ENCODE peak calls at places on chromosomes 16 and 17, in eight cellular contexts. V is stimulated activated CD4-positive, alpha-beta T cell treated with anti-CD3 and anti-CD28 coated beads, Interleukin-2, amount 100 ng/mL, for 24 hours; G is activated naive CD4-positive, alpha-beta T cell treated with anti-CD3 and anti-CD28 coated beads for 36 hours; T is NK-92 treated with Interleukin-12 subunit alpha and Interleukin-12 subunit beta, amount 100 ng/mL, for 24 hours; I is nephron progenitor cell; E is bronchial epithelial cell; M is transverse colon; O is activated CD8-positive, alpha-beta T cell treated with anti-CD3 and anti-CD28 coated beads, Interleukin-2, amount 10 ng/mL, durations not matched to agents 7 days and 5 days. Q is an unnamed sample.

GRCh38 chr17:65283704-65284103 is 146.5 kb downstream of the RGS9 start:
- DNase-seq in V (no peak), G (no peak), T (no peak), I (no peak), E (peak), M (peak), O (no peak), Q (no peak)

GRCh38 chr17:43877031-43877430 is 30.1 kb downstream of the CD300LG start:
- DNase-seq in V (no peak), G (no peak), T (no peak), I (no peak), E (no peak), M (no peak), O (no peak), Q (no peak)

GRCh38 chr17:47850692-47851573 is at the start of gene SP6:
- DNase-seq in V (peak), G (peak), T (no peak), I (peak), E (peak), M (peak), O (peak), Q (peak)

GRCh38 chr17:9725575-9725974 is 65.8 kb downstream of the DHRS7C start:
- DNase-seq in V (no peak), G (no peak), T (no peak), I (no peak), E (no peak), M (no peak), O (no peak), Q (no peak)

GRCh38 chr16:2001035-2001434 is 8.6 kb downstream of the ZNF598 start:
- DNase-seq in V (no peak), G (no peak), T (no peak), I (no peak), E (no peak), M (no peak), O (no peak), Q (no peak)

GRCh38 chr16:19959736-19960135 is 75.1 kb upstream of the GPRC5B start:
- DNase-seq in V (no peak), G (no peak), T (no peak), I (no peak), E (no peak), M (no peak), O (no peak), Q (no peak)

GRCh38 chr17:691423-691822 is 23.2 kb downstream of the VPS53 start:
- DNase-seq in V (no peak), G (no peak), T (no peak), I (no peak), E (peak), M (no peak), O (no peak), Q (no peak)

GRCh38 chr17:65742433-65743312 is 181.2 kb upstream of the AXIN2 start:
- DNase-seq in V (no peak), G (peak), T (no peak), I (no peak), E (peak), M (no peak), O (no peak), Q (no peak)

GRCh38 chr17:47275245-47275984 is 21.8 kb downstream of the ITGB3 start:
- DNase-seq in V (no peak), G (no peak), T (no peak), I (peak), E (peak), M (peak), O (no peak), Q (no peak)

GRCh38 chr17:70172921-70173320 is 3.6 kb downstream of the KCNJ2 start:
- DNase-seq in V (no peak), G (no peak), T (no peak), I (no peak), E (peak), M (no peak), O (no peak), Q (no peak)

GRCh38 chr17:43405861-43406260 is 7.1 kb downstream of the ARL4D start:
- DNase-seq in V (no peak), G (no peak), T (no peak), I (no peak), E (no peak), M (no peak), O (no peak), Q (no peak)

GRCh38 chr17:61395983-61396585 is 3.6 kb upstream of the TBX2 start:
- DNase-seq in V (no peak), G (no peak), T (no peak), I (no peak), E (no peak), M (no peak), O (no peak), Q (no peak)

GRCh38 chr17:47611372-47612350 is 38.1 kb upstream of the KPNB1 start:
- DNase-seq in V (no peak), G (no peak), T (no peak), I (no peak), E (no peak), M (no peak), O (no peak), Q (no peak)

GRCh38 chr17:12918132-12918531 is 99.7 kb downstream of the ELAC2 start:
- DNase-seq in V (no peak), G (no peak), T (no peak), I (no peak), E (peak), M (no peak), O (no peak), Q (no peak)

GRCh38 chr17:38701504-38702165 is 3.4 kb upstream of the MLLT6 start:
- DNase-seq in V (peak), G (peak), T (peak), I (no peak), E (peak), M (peak), O (peak), Q (peak)

GRCh38 chr17:10323812-10324610 is 48.8 kb downstream of the MYH13 start:
- DNase-seq in V (no peak), G (no peak), T (no peak), I (no peak), E (no peak), M (no peak), O (no peak), Q (no peak)

GRCh38 chr16:69514366-69514765 is 51.4 kb upstream of the NFAT5 start:
- DNase-seq in V (no peak), G (no peak), T (no peak), I (no peak), E (no peak), M (no peak), O (no peak), Q (no peak)

GRCh38 chr16:14306485-14307058 is 235.5 kb downstream of the MRTFB start:
- DNase-seq in V (no peak), G (no peak), T (no peak), I (no peak), E (no peak), M (no peak), O (no peak), Q (no peak)

GRCh38 chr16:49639739-49640388 is 216.0 kb downstream of the ZNF423 start:
- DNase-seq in V (no peak), G (no peak), T (no peak), I (peak), E (no peak), M (no peak), O (no peak), Q (no peak)